ENCODE peak calls at places on chromosomes 7 and 10, in ten cellular contexts. K is SW480; L is fibroblast of lung; P is activated CD8-positive, alpha-beta memory T cell treated with anti-CD3 and anti-CD28 coated beads for 4 hours; F is NCI-H774; O is activated T-helper 1 cell treated with anti-CD3 and anti-CD28 coated beads, Interleukin-2, amount 50 U/mL, for 16 hours; U is ureter; C is Right ventricle myocardium superior; A is NCI-H2029 treated with DMSO at 0.1 percent for 48 hours; E is pons. T is an unnamed sample.

GRCh38 chr10:33982995-33983394 is 648.5 kb upstream of the NRP1 start:
- DNase-seq in K (no peak), L (peak), P (no peak), F (no peak), O (no peak), U (no peak), C (no peak), A (no peak), E (no peak), T (no peak)

GRCh38 chr10:3525832-3526449 is 259.1 kb downstream of the KLF6 start:
- DNase-seq in K (peak), L (peak), P (no peak), F (no peak), O (no peak), U (peak), C (no peak), A (no peak), E (no peak), T (no peak)

GRCh38 chr10:98332623-98333269 is 64.8 kb upstream of the LOXL4 start:
- DNase-seq in K (no peak), L (peak), P (no peak), F (no peak), O (no peak), U (no peak), C (no peak), A (no peak), E (no peak), T (no peak)

GRCh38 chr7:17971392-17971791 is 31.1 kb upstream of the SNX13 start:
- DNase-seq in K (no peak), L (peak), P (no peak), F (no peak), O (no peak), U (no peak), C (no peak), A (no peak), E (no peak), T (no peak)

GRCh38 chr7:13235961-13236360 is 548.5 kb downstream of the ARL4A start:
- DNase-seq in K (no peak), L (no peak), P (no peak), F (no peak), O (no peak), U (no peak), C (no peak), A (no peak), E (no peak), T (no peak)

GRCh38 chr10:3807928-3808496 is 23.0 kb upstream of the KLF6 start:
- DNase-seq in K (no peak), L (no peak), P (no peak), F (no peak), O (no peak), U (no peak), C (no peak), A (no peak), E (no peak), T (no peak)

GRCh38 chr10:55668326-55668922 is 692.6 kb downstream of the ZWINT start:
- DNase-seq in K (no peak), L (no peak), P (no peak), F (no peak), O (no peak), U (no peak), C (no peak), A (no peak), E (no peak), T (no peak)

GRCh38 chr7:154953006-154953684 is 49.8 kb downstream of the PAXIP1 start:
- DNase-seq in K (peak), L (peak), P (peak), F (no peak), O (peak), U (no peak), C (peak), A (peak), E (peak), T (peak)

GRCh38 chr10:122390271-122390670 is 15.8 kb downstream of the PLEKHA1 start:
- DNase-seq in K (no peak), L (no peak), P (no peak), F (no peak), O (no peak), U (no peak), C (no peak), A (no peak), E (no peak), T (no peak)

GRCh38 chr7:54394877-54395276 is 147.3 kb upstream of the VSTM2A start:
- DNase-seq in K (peak), L (no peak), P (no peak), F (no peak), O (no peak), U (no peak), C (no peak), A (no peak), E (no peak), T (no peak)

GRCh38 chr7:93232673-93233018 is 480 bp downstream of the VPS50 start:
- DNase-seq in K (peak), L (no peak), P (no peak), F (no peak), O (no peak), U (no peak), C (no peak), A (no peak), E (no peak), T (no peak)

GRCh38 chr7:96120856-96121255 is 201.0 kb downstream of the SLC25A13 start:
- DNase-seq in K (no peak), L (peak), P (no peak), F (no peak), O (no peak), U (no peak), C (no peak), A (no peak), E (no peak), T (peak)